ENCODE peak calls at places on chromosomes 12 and 14, in nine cellular contexts. One of them, this sample, is unnamed.

GRCh38 chr14:22769369-22769768 is 2.9 kb downstream of the OXA1L start:
- DNase-seq in upper lobe of left lung: no peak
- DNase-seq in A549: no peak
- DNase-seq in uterus: no peak
- DNase-seq in tibial nerve: no peak
- DNase-seq in heart left ventricle: no peak
- DNase-seq in ovary: no peak
- DNase-seq in K562: no peak
- DNase-seq in breast epithelium: no peak
- DNase-seq in this sample: no peak

GRCh38 chr14:63717704-63718103 is 10.2 kb downstream of the SGPP1 start:
- DNase-seq in heart left ventricle: no peak
- DNase-seq in K562: no peak
- DNase-seq in upper lobe of left lung: no peak
- DNase-seq in tibial nerve: no peak
- DNase-seq in breast epithelium: no peak
- DNase-seq in A549: no peak
- DNase-seq in ovary: no peak
- DNase-seq in uterus: no peak
- DNase-seq in this sample: no peak

GRCh38 chr14:103836976-103837725 is 10.2 kb downstream of the PPP1R13B start:
- DNase-seq in K562: no peak
- DNase-seq in upper lobe of left lung: no peak
- DNase-seq in heart left ventricle: no peak
- DNase-seq in tibial nerve: no peak
- DNase-seq in breast epithelium: no peak
- DNase-seq in A549: no peak
- DNase-seq in ovary: no peak
- DNase-seq in uterus: no peak
- DNase-seq in this sample: no peak

GRCh38 chr12:112751844-112752243 is 39.7 kb upstream of the RPH3A start:
- DNase-seq in A549: no peak
- DNase-seq in uterus: no peak
- DNase-seq in K562: no peak
- DNase-seq in tibial nerve: no peak
- DNase-seq in breast epithelium: no peak
- DNase-seq in upper lobe of left lung: no peak
- DNase-seq in ovary: no peak
- DNase-seq in heart left ventricle: no peak
- DNase-seq in this sample: no peak

GRCh38 chr14:65421201-65421981 is 8.9 kb downstream of the FUT8 start:
- DNase-seq in heart left ventricle: no peak
- DNase-seq in ovary: no peak
- DNase-seq in uterus: no peak
- DNase-seq in A549: no peak
- DNase-seq in tibial nerve: no peak
- DNase-seq in upper lobe of left lung: no peak
- DNase-seq in K562: no peak
- DNase-seq in breast epithelium: no peak
- DNase-seq in this sample: no peak

GRCh38 chr14:106129274-106129673 is 602.9 kb downstream of the TMEM121 start:
- DNase-seq in tibial nerve: no peak
- DNase-seq in breast epithelium: no peak
- DNase-seq in ovary: no peak
- DNase-seq in A549: no peak
- DNase-seq in uterus: no peak
- DNase-seq in upper lobe of left lung: no peak
- DNase-seq in heart left ventricle: no peak
- DNase-seq in K562: no peak
- DNase-seq in this sample: no peak

GRCh38 chr12:131699434-131699833 is 11.5 kb upstream of the SFSWAP start:
- DNase-seq in tibial nerve: no peak
- DNase-seq in A549: no peak
- DNase-seq in heart left ventricle: no peak
- DNase-seq in upper lobe of left lung: no peak
- DNase-seq in uterus: no peak
- DNase-seq in K562: no peak
- DNase-seq in breast epithelium: no peak
- DNase-seq in ovary: no peak
- DNase-seq in this sample: no peak

GRCh38 chr12:128789356-128789929 is 34.3 kb downstream of the SLC15A4 start:
- DNase-seq in K562: no peak
- DNase-seq in heart left ventricle: peak; percentile 14
- DNase-seq in uterus: no peak
- DNase-seq in A549: no peak
- DNase-seq in ovary: no peak
- DNase-seq in tibial nerve: no peak
- DNase-seq in upper lobe of left lung: no peak
- DNase-seq in breast epithelium: no peak
- DNase-seq in this sample: no peak

GRCh38 chr12:62774794-62775193 is 160.2 kb downstream of the PPM1H start:
- DNase-seq in A549: no peak
- DNase-seq in ovary: no peak
- DNase-seq in upper lobe of left lung: no peak
- DNase-seq in heart left ventricle: no peak
- DNase-seq in uterus: no peak
- DNase-seq in K562: no peak
- DNase-seq in breast epithelium: no peak
- DNase-seq in tibial nerve: no peak
- DNase-seq in this sample: no peak

GRCh38 chr12:99911967-99912366 is 72.8 kb downstream of the ANKS1B start:
- DNase-seq in uterus: no peak
- DNase-seq in K562: no peak
- DNase-seq in tibial nerve: no peak
- DNase-seq in A549: no peak
- DNase-seq in upper lobe of left lung: no peak
- DNase-seq in ovary: no peak
- DNase-seq in heart left ventricle: no peak
- DNase-seq in breast epithelium: no peak
- DNase-seq in this sample: no peak

GRCh38 chr14:88422919-88423318 is 37.5 kb downstream of the SPATA7 start:
- DNase-seq in ovary: no peak
- DNase-seq in heart left ventricle: no peak
- DNase-seq in breast epithelium: no peak
- DNase-seq in K562: no peak
- DNase-seq in A549: no peak
- DNase-seq in uterus: no peak
- DNase-seq in tibial nerve: no peak
- DNase-seq in upper lobe of left lung: no peak
- DNase-seq in this sample: no peak

GRCh38 chr14:51451561-51451960 is 200.1 kb upstream of the FRMD6 start:
- DNase-seq in heart left ventricle: no peak
- DNase-seq in ovary: no peak
- DNase-seq in A549: no peak
- DNase-seq in K562: no peak
- DNase-seq in upper lobe of left lung: no peak
- DNase-seq in uterus: no peak
- DNase-seq in breast epithelium: no peak
- DNase-seq in tibial nerve: no peak
- DNase-seq in this sample: no peak

GRCh38 chr12:5898874-5899273 is 46.2 kb downstream of the ANO2 start:
- DNase-seq in tibial nerve: no peak
- DNase-seq in heart left ventricle: no peak
- DNase-seq in breast epithelium: no peak
- DNase-seq in K562: no peak
- DNase-seq in ovary: no peak
- DNase-seq in A549: peak; percentile 23
- DNase-seq in upper lobe of left lung: no peak
- DNase-seq in uterus: no peak
- DNase-seq in this sample: no peak

GRCh38 chr12:77644915-77645605 is 185.6 kb upstream of the NAV3 start:
- DNase-seq in tibial nerve: no peak
- DNase-seq in uterus: no peak
- DNase-seq in A549: no peak
- DNase-seq in upper lobe of left lung: no peak
- DNase-seq in K562: no peak
- DNase-seq in heart left ventricle: no peak
- DNase-seq in breast epithelium: no peak
- DNase-seq in ovary: no peak
- DNase-seq in this sample: no peak

GRCh38 chr12:77642246-77642645 is 188.4 kb upstream of the NAV3 start:
- DNase-seq in upper lobe of left lung: no peak
- DNase-seq in K562: no peak
- DNase-seq in tibial nerve: no peak
- DNase-seq in uterus: no peak
- DNase-seq in ovary: no peak
- DNase-seq in heart left ventricle: no peak
- DNase-seq in A549: no peak
- DNase-seq in breast epithelium: no peak
- DNase-seq in this sample: no peak

GRCh38 chr12:77648716-77649115 is 182.0 kb upstream of the NAV3 start:
- DNase-seq in breast epithelium: no peak
- DNase-seq in tibial nerve: no peak
- DNase-seq in ovary: no peak
- DNase-seq in A549: no peak
- DNase-seq in heart left ventricle: no peak
- DNase-seq in upper lobe of left lung: no peak
- DNase-seq in K562: no peak
- DNase-seq in uterus: no peak
- DNase-seq in this sample: no peak

GRCh38 chr12:77640356-77640755 is 190.3 kb upstream of the NAV3 start:
- DNase-seq in K562: no peak
- DNase-seq in heart left ventricle: no peak
- DNase-seq in breast epithelium: no peak
- DNase-seq in ovary: no peak
- DNase-seq in uterus: no peak
- DNase-seq in tibial nerve: no peak
- DNase-seq in A549: no peak
- DNase-seq in upper lobe of left lung: no peak
- DNase-seq in this sample: no peak

GRCh38 chr12:77645966-77646598 is 184.6 kb upstream of the NAV3 start:
- DNase-seq in K562: no peak
- DNase-seq in breast epithelium: no peak
- DNase-seq in uterus: no peak
- DNase-seq in upper lobe of left lung: no peak
- DNase-seq in tibial nerve: no peak
- DNase-seq in A549: no peak
- DNase-seq in heart left ventricle: no peak
- DNase-seq in ovary: no peak
- DNase-seq in this sample: no peak
- H3K4me3 ChIP-seq in K562: no peak overlapping the region
- H3K4me3 ChIP-seq in breast epithelium: no peak overlapping the region
- H3K4me3 ChIP-seq in uterus: no peak overlapping the region
- H3K4me3 ChIP-seq in upper lobe of left lung: no peak overlapping the region
- H3K4me3 ChIP-seq in tibial nerve: no peak overlapping the region
- H3K4me3 ChIP-seq in A549: no peak overlapping the region
- H3K4me3 ChIP-seq in heart left ventricle: no peak overlapping the region
- H3K4me3 ChIP-seq in ovary: no peak overlapping the region
- H3K4me3 ChIP-seq in this sample: no peak overlapping the region

GRCh38 chr12:83710851-83711250 is 1024.1 kb downstream of the TMTC2 start:
- DNase-seq in ovary: no peak
- DNase-seq in uterus: no peak
- DNase-seq in upper lobe of left lung: no peak
- DNase-seq in A549: no peak
- DNase-seq in K562: no peak
- DNase-seq in tibial nerve: no peak
- DNase-seq in breast epithelium: no peak
- DNase-seq in heart left ventricle: no peak
- DNase-seq in this sample: no peak

GRCh38 chr12:83709899-83710298 is 1023.2 kb downstream of the TMTC2 start:
- DNase-seq in heart left ventricle: no peak
- DNase-seq in K562: no peak
- DNase-seq in breast epithelium: no peak
- DNase-seq in A549: no peak
- DNase-seq in upper lobe of left lung: no peak
- DNase-seq in ovary: no peak
- DNase-seq in tibial nerve: no peak
- DNase-seq in uterus: no peak
- DNase-seq in this sample: no peak
- TF ChIP-seq POLR2A in heart left ventricle: no peak
- TF ChIP-seq POLR2A in K562: no peak
- TF ChIP-seq POLR2A in breast epithelium: no peak
- TF ChIP-seq POLR2A in A549: no peak
- TF ChIP-seq POLR2A in upper lobe of left lung: no peak
- TF ChIP-seq POLR2A in ovary: no peak
- TF ChIP-seq POLR2A in tibial nerve: no peak
- TF ChIP-seq POLR2A in uterus: no peak
- TF ChIP-seq POLR2A in this sample: no peak

GRCh38 chr14:104968153-104968527 is 10.0 kb downstream of the AHNAK2 start:
- DNase-seq in K562: peak; percentile 48
- DNase-seq in tibial nerve: peak; percentile 69
- DNase-seq in ovary: peak; percentile 86
- DNase-seq in uterus: peak; percentile 89
- DNase-seq in breast epithelium: peak; percentile 57
- DNase-seq in upper lobe of left lung: peak; percentile 50
- DNase-seq in heart left ventricle: no peak
- DNase-seq in A549: peak; percentile 47
- DNase-seq in this sample: no peak

GRCh38 chr14:104967414-104968152 is 10.6 kb downstream of the AHNAK2 start:
- DNase-seq in ovary: no peak
- DNase-seq in tibial nerve: no peak
- DNase-seq in A549: no peak
- DNase-seq in heart left ventricle: no peak
- DNase-seq in upper lobe of left lung: peak; percentile 81
- DNase-seq in K562: no peak
- DNase-seq in breast epithelium: no peak
- DNase-seq in uterus: peak; percentile 66
- DNase-seq in this sample: no peak

GRCh38 chr14:104969741-104970230 is 8.4 kb downstream of the AHNAK2 start:
- DNase-seq in breast epithelium: no peak
- DNase-seq in heart left ventricle: no peak
- DNase-seq in ovary: no peak
- DNase-seq in A549: no peak
- DNase-seq in K562: no peak
- DNase-seq in uterus: peak; percentile 46
- DNase-seq in tibial nerve: no peak
- DNase-seq in upper lobe of left lung: no peak
- DNase-seq in this sample: no peak

GRCh38 chr14:104970231-104971068 is 7.7 kb downstream of the AHNAK2 start:
- DNase-seq in tibial nerve: peak; percentile 64
- DNase-seq in uterus: peak; percentile 94
- DNase-seq in breast epithelium: no peak
- DNase-seq in upper lobe of left lung: no peak
- DNase-seq in A549: peak; percentile 78
- DNase-seq in ovary: no peak
- DNase-seq in K562: peak; percentile 37
- DNase-seq in heart left ventricle: no peak
- DNase-seq in this sample: peak; percentile 35

GRCh38 chr14:104968541-104969401 is 9.4 kb downstream of the AHNAK2 start:
- DNase-seq in upper lobe of left lung: no peak
- DNase-seq in uterus: peak; percentile 79
- DNase-seq in breast epithelium: peak; percentile 67
- DNase-seq in K562: no peak
- DNase-seq in tibial nerve: no peak
- DNase-seq in heart left ventricle: no peak
- DNase-seq in A549: peak; percentile 56
- DNase-seq in ovary: no peak
- DNase-seq in this sample: no peak
- TF ChIP-seq CTCF in upper lobe of left lung: peak; percentile 44
- TF ChIP-seq CTCF in uterus: no peak
- TF ChIP-seq CTCF in breast epithelium: no peak
- TF ChIP-seq CTCF in K562: no peak
- TF ChIP-seq CTCF in tibial nerve: no peak
- TF ChIP-seq CTCF in heart left ventricle: no peak
- TF ChIP-seq CTCF in A549: peak; percentile 47
- TF ChIP-seq CTCF in ovary: no peak
- TF ChIP-seq CTCF in this sample: peak; percentile 8

DNA sequence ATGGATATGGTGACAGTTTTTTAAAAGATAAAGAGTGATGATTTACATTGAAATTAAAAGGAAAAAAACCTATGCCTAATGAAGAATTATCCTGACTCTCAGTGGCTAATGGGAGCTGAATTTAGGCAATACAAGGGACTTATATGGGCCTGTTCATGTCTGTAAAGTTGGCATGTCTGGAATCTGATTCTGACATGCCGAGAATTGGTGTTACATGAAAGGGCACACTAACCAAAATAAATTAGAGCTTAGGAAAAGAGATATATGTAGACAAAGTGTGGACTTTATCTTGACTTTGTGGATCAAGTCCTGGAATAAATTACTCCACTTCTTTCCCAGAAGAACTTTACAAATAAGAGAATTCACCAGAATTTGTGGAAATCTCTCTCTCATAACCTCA is 1.1 kb downstream of the TDG start:
- DNase-seq in heart left ventricle: no peak
- DNase-seq in breast epithelium: no peak
- DNase-seq in upper lobe of left lung: no peak
- DNase-seq in tibial nerve: no peak
- DNase-seq in ovary: no peak
- DNase-seq in uterus: no peak
- DNase-seq in A549: no peak
- DNase-seq in K562: no peak
- DNase-seq in this sample: no peak
- H3K4me3 ChIP-seq in heart left ventricle: peak overlapping the region; percentile 83
- H3K4me3 ChIP-seq in breast epithelium: peak overlapping the region; percentile 80
- H3K4me3 ChIP-seq in upper lobe of left lung: peak overlapping the region; percentile 90
- H3K4me3 ChIP-seq in tibial nerve: peak overlapping the region; percentile 83
- H3K4me3 ChIP-seq in ovary: peak overlapping the region; percentile 76
- H3K4me3 ChIP-seq in uterus: peak overlapping the region; percentile 92
- H3K4me3 ChIP-seq in A549: peak overlapping the region; percentile 79
- H3K4me3 ChIP-seq in K562: peak overlapping the region; percentile 69
- H3K4me3 ChIP-seq in this sample: peak overlapping the region; percentile 86

This sample was measured in esophagus squamous epithelium.